ENCODE peak calls at places on chromosomes 2 and 18, in four cellular contexts. B is colonic mucosa, A is fibroblast of the aortic adventitia, O is spleen. N is an unnamed sample.

GRCh38 chr2:75310915-75311314 is 111.6 kb upstream of the TACR1 start:
- DNase-seq in B (no peak), A (no peak), O (no peak), N (peak; percentile 26)

GRCh38 chr2:28247326-28247725 is 145.3 kb upstream of the FOSL2 start:
- DNase-seq in B (no peak), A (no peak), O (no peak), N (no peak)

GRCh38 chr18:50009772-50010171 is 185.2 kb downstream of the MYO5B start:
- DNase-seq in B (peak; percentile 72), A (peak; percentile 18), O (no peak), N (no peak)

GRCh38 chr2:88919087-88919738 is 227.7 kb downstream of the RPIA start:
- DNase-seq in B (no peak), A (peak; percentile 57), O (no peak), N (peak; percentile 2)

GRCh38 chr2:84175970-84176369 is 283.1 kb downstream of the SUCLG1 start:
- DNase-seq in B (no peak), A (no peak), O (no peak), N (no peak)

GRCh38 chr2:62056341-62056740 is 139.6 kb upstream of the B3GNT2 start:
- DNase-seq in B (no peak), A (no peak), O (no peak), N (no peak)

GRCh38 chr2:37376421-37377186 is 32.2 kb downstream of the QPCT start:
- DNase-seq in B (no peak), A (peak; percentile 95), O (no peak), N (peak; percentile 86)

GRCh38 chr2:126658910-126659613 is 3.1 kb downstream of the GYPC start:
- DNase-seq in B (peak; percentile 65), A (peak; percentile 77), O (peak; percentile 92), N (peak; percentile 37)

GRCh38 chr2:126212735-126213134 is 443.2 kb upstream of the GYPC start:
- DNase-seq in B (no peak), A (no peak), O (no peak), N (no peak)

GRCh38 chr2:42944744-42945415 is 152.5 kb upstream of the HAAO start:
- DNase-seq in B (no peak), A (no peak), O (no peak), N (no peak)

GRCh38 chr2:219959471-219959870 is 332.0 kb downstream of the SLC4A3 start:
- DNase-seq in B (no peak), A (peak; percentile 7), O (no peak), N (no peak)

GRCh38 chr2:219958941-219959340 is 331.5 kb downstream of the SLC4A3 start:
- DNase-seq in B (no peak), A (no peak), O (no peak), N (no peak)

GRCh38 chr2:219962801-219963200 is 335.4 kb downstream of the SLC4A3 start:
- DNase-seq in B (no peak), A (no peak), O (no peak), N (no peak)

GRCh38 chr2:219965287-219965870 is 337.9 kb downstream of the SLC4A3 start:
- DNase-seq in B (no peak), A (no peak), O (no peak), N (no peak)

DNA sequence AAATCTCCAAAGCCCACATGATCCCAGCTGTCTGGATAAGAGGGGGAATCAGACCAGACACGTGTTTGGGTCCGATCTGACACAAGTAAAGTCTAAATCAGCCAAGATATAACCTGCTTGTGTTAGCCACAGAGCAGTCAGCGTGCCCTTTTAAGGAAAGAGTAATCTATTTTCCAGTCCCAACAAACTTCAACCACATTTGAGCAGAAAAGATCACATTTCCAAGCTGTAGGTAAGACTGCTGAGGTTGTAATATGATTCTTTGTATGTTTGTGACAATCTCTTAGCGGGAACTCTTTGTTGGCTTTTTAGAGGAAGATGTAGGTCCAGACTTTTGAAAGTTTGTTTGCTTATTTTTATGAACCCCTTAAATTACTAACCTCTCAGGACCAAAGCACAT is 334.7 kb downstream of the SLC4A3 start:
- DNase-seq in B (no peak), A (no peak), O (no peak), N (no peak)
- H3K4me3 ChIP-seq in B (no peak overlapping the region), A (no peak overlapping the region), O (no peak overlapping the region), N (no peak overlapping the region)

GRCh38 chr2:233838726-233839446 is 15.4 kb downstream of the HJURP start:
- DNase-seq in B (no peak), A (no peak), O (peak; percentile 45), N (no peak)
- H3K4me3 ChIP-seq in B (no peak overlapping the region), A (no peak overlapping the region), O (no peak overlapping the region), N (no peak overlapping the region)

DNA sequence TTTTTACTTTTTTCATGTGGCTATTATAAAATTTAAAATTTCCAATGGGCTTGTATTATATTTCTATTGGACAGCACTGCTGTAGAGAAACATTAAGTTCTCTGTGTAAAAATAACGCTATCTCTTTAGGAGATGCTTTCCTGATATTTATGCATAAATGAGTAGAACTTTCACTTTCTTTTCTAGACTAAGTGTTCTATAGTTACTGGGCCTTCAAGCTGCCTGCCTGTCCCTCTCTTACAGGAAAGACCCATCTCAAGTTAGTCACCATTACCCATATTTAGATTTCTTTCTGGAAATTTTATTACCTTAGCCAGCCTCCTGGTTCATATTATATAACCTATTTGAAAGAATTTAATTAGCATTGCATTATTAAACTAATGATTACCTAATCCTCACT is 4.8 kb downstream of the ITGA4 start:
- DNase-seq in B (no peak), A (no peak), O (no peak), N (peak; percentile 27)
- H3K4me3 ChIP-seq in B (no peak overlapping the region), A (no peak overlapping the region), O (no peak overlapping the region), N (no peak overlapping the region)

GRCh38 chr2:176178807-176179271 is 9.6 kb upstream of the HOXD1 start:
- DNase-seq in B (no peak), A (no peak), O (no peak), N (no peak)
- H3K4me3 ChIP-seq in B (peak overlapping the region; percentile 38), A (no peak overlapping the region), O (peak overlapping the region; percentile 18), N (no peak overlapping the region)

GRCh38 chr2:23418490-23418911 is 33.5 kb downstream of the KLHL29 start:
- DNase-seq in B (no peak), A (peak; percentile 71), O (peak; percentile 23), N (peak; percentile 32)
- H3K4me3 ChIP-seq in B (no peak overlapping the region), A (no peak overlapping the region), O (no peak overlapping the region), N (no peak overlapping the region)

GRCh38 chr2:12714391-12715221 is 2.1 kb upstream of the TRIB2 start:
- DNase-seq in B (no peak), A (peak; percentile 61), O (no peak), N (peak; percentile 72)

GRCh38 chr2:12717191-12717987 is 653 bp downstream of the TRIB2 start:
- DNase-seq in B (peak; percentile 45), A (peak; percentile 78), O (peak; percentile 92), N (peak; percentile 85)

GRCh38 chr2:12715878-12716249 is 872 bp upstream of the TRIB2 start:
- DNase-seq in B (peak; percentile 78), A (peak; percentile 74), O (peak; percentile 93), N (peak; percentile 88)

GRCh38 chr2:12716250-12717190 is at the start of gene TRIB2:
- DNase-seq in B (peak; percentile 74), A (peak; percentile 83), O (peak; percentile 97), N (peak; percentile 94)

GRCh38 chr2:12715258-12715865 is 1.4 kb upstream of the TRIB2 start:
- DNase-seq in B (no peak), A (no peak), O (no peak), N (no peak)
- H3K4me3 ChIP-seq in B (no peak overlapping the region), A (peak overlapping the region; percentile 4), O (no peak overlapping the region), N (peak overlapping the region; percentile 96)

GRCh38 chr2:23410596-23410995 is 25.6 kb downstream of the KLHL29 start:
- DNase-seq in B (no peak), A (no peak), O (peak; percentile 14), N (no peak)

GRCh38 chr2:23411752-23412431 is 26.9 kb downstream of the KLHL29 start:
- DNase-seq in B (no peak), A (peak; percentile 97), O (no peak), N (peak; percentile 85)

GRCh38 chr2:23413641-23414040 is 28.7 kb downstream of the KLHL29 start:
- DNase-seq in B (no peak), A (no peak), O (peak; percentile 25), N (no peak)

GRCh38 chr2:23414106-23414505 is 29.1 kb downstream of the KLHL29 start:
- DNase-seq in B (no peak), A (no peak), O (peak; percentile 65), N (no peak)

DNA sequence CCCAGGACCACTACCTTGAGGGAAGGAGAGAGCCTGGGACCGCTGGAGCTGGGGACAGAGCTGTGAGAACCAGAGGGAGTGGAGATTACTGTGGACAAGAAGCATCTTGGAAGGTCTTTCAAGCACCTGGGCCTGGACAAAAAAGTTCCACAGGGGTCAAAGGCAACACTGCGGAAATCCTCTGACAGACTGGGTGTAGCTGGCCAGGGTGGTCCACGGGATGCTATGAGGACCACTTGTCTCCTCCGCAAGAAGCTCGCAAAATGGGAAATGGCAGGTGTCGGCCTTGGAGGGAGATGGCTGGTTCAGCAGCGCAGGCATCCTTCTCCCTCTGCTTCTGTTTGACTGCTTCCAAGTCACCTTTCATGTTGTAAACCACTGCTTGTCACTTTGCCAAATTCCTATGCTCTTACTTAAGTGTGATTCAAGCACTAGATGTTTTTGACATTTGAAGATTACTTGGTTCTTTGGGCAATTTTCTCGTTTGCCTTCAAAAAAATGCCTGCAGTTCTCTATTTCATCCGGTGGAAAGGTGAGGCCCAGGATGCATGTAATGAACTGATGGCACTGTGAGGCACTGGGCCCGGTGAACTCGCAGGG is 27.7 kb downstream of the KLHL29 start:
- DNase-seq in B (no peak), A (peak; percentile 79), O (peak; percentile 24), N (peak; percentile 49)
- H3K4me3 ChIP-seq in B (no peak overlapping the region), A (no peak overlapping the region), O (no peak overlapping the region), N (no peak overlapping the region)

GRCh38 chr2:172087780-172088244 is 2.5 kb downstream of the DLX1 start:
- DNase-seq in B (peak; percentile 14), A (peak; percentile 9), O (no peak), N (no peak)

GRCh38 chr2:172085460-172086159 is at the start of gene DLX1:
- DNase-seq in B (peak; percentile 19), A (no peak), O (peak; percentile 79), N (no peak)

GRCh38 chr2:172086349-172087190 is 1.3 kb downstream of the DLX1 start:
- DNase-seq in B (peak; percentile 60), A (peak; percentile 24), O (peak; percentile 84), N (no peak)

GRCh38 chr2:172088245-172089004 is 3.1 kb downstream of the DLX1 start:
- DNase-seq in B (peak; percentile 16), A (no peak), O (no peak), N (no peak)

GRCh38 chr2:172087191-172087779 is 2.0 kb downstream of the DLX1 start:
- DNase-seq in B (peak; percentile 16), A (peak; percentile 9), O (no peak), N (no peak)
- H3K4me3 ChIP-seq in B (no peak overlapping the region), A (peak overlapping the region; percentile 67), O (no peak overlapping the region), N (no peak overlapping the region)

GRCh38 chr2:234816056-234816455 is 135.8 kb upstream of the SH3BP4 start:
- DNase-seq in B (no peak), A (no peak), O (no peak), N (no peak)
- H3K4me3 ChIP-seq in B (no peak overlapping the region), A (no peak overlapping the region), O (no peak overlapping the region), N (no peak overlapping the region)

GRCh38 chr2:54585136-54585535 is 129.0 kb downstream of the SPTBN1 start:
- DNase-seq in B (no peak), A (no peak), O (no peak), N (no peak)
- H3K4me3 ChIP-seq in B (no peak overlapping the region), A (no peak overlapping the region), O (no peak overlapping the region), N (no peak overlapping the region)

N was measured in astrocyte of the spinal cord.